ENCODE peak calls at places on chromosome 3, in eight cellular contexts. H, B, W, F, O, P, R and Q are unnamed samples.

GRCh38 chr3:70264122-70264780 is 48.2 kb downstream of the MDFIC2 start:
- DNase-seq in H (no peak), B (no peak), W (no peak), F (peak), O (peak), P (no peak), R (no peak), Q (no peak)

GRCh38 chr3:152175576-152175883 is 93.2 kb upstream of the MBNL1 start:
- DNase-seq in H (no peak), B (no peak), W (no peak), F (peak), O (no peak), P (no peak), R (peak), Q (no peak)

GRCh38 chr3:159821737-159822136 is 166.9 kb upstream of the IL12A start:
- DNase-seq in H (no peak), B (no peak), W (no peak), F (no peak), O (no peak), P (no peak), R (no peak), Q (no peak)

GRCh38 chr3:61956236-61956635 is 394.9 kb downstream of the PTPRG start:
- DNase-seq in H (no peak), B (no peak), W (no peak), F (peak), O (no peak), P (no peak), R (no peak), Q (no peak)

GRCh38 chr3:169781209-169781855 is 8.1 kb downstream of the MYNN start:
- DNase-seq in H (no peak), B (no peak), W (no peak), F (no peak), O (no peak), P (no peak), R (no peak), Q (no peak)

GRCh38 chr3:185024406-185024805 is 128.5 kb downstream of the C3orf70 start:
- DNase-seq in H (no peak), B (no peak), W (no peak), F (peak), O (no peak), P (no peak), R (no peak), Q (no peak)

GRCh38 chr3:14467723-14468620 is 65.6 kb downstream of the SLC6A6 start:
- DNase-seq in H (peak), B (no peak), W (peak), F (peak), O (peak), P (peak), R (no peak), Q (no peak)

GRCh38 chr3:70982274-70982673 is 601.3 kb downstream of the FOXP1 start:
- DNase-seq in H (no peak), B (no peak), W (no peak), F (peak), O (no peak), P (no peak), R (peak), Q (no peak)

GRCh38 chr3:11736136-11736833 is 92.6 kb upstream of the VGLL4 start:
- DNase-seq in H (no peak), B (no peak), W (no peak), F (no peak), O (no peak), P (no peak), R (no peak), Q (no peak)

GRCh38 chr3:59251899-59252298 is 202.1 kb upstream of the CFAP20DC start:
- DNase-seq in H (no peak), B (no peak), W (no peak), F (no peak), O (no peak), P (no peak), R (no peak), Q (no peak)

GRCh38 chr3:170007031-170007663 is 30.6 kb upstream of the GPR160 start:
- DNase-seq in H (no peak), B (peak), W (no peak), F (peak), O (no peak), P (no peak), R (no peak), Q (peak)

GRCh38 chr3:45994661-45995369 is 809 bp downstream of the FYCO1 start:
- DNase-seq in H (peak), B (no peak), W (no peak), F (no peak), O (no peak), P (peak), R (no peak), Q (peak)